ENCODE peak calls at places on chromosomes 12 and 14, in four cellular contexts. C is NCI-H774, N is caudate nucleus, J is WTC11. O is an unnamed sample.

GRCh38 chr12:42266579-42267230 is 28.7 kb upstream of the YAF2 start:
- DNase-seq in C (no peak), N (no peak), J (no peak), O (no peak)

GRCh38 chr12:71312767-71313375 is 126.7 kb upstream of the LGR5 start:
- DNase-seq in C (no peak), N (no peak), J (no peak), O (no peak)

GRCh38 chr14:53714495-53715389 is 241.9 kb downstream of the BMP4 start:
- DNase-seq in C (no peak), N (no peak), J (no peak), O (no peak)

GRCh38 chr12:95699579-95699978 is 91.0 kb downstream of the NTN4 start:
- DNase-seq in C (no peak), N (no peak), J (no peak), O (no peak)

GRCh38 chr12:46124132-46124847 is 133.9 kb upstream of the SCAF11 start:
- DNase-seq in C (no peak), N (no peak), J (no peak), O (no peak)

GRCh38 chr14:92471919-92472318 is 41.7 kb upstream of the RIN3 start:
- DNase-seq in C (no peak), N (no peak), J (peak; percentile 39), O (peak; percentile 82)

GRCh38 chr12:12338528-12339168 is 11.4 kb downstream of the MANSC1 start:
- DNase-seq in C (no peak), N (no peak), J (no peak), O (no peak)

GRCh38 chr14:54329082-54329695 is 67.6 kb upstream of the CDKN3 start:
- DNase-seq in C (peak; percentile 7), N (peak; percentile 7), J (peak; percentile 60), O (peak; percentile 75)

GRCh38 chr14:65566820-65567522 is 154.4 kb downstream of the FUT8 start:
- DNase-seq in C (no peak), N (no peak), J (no peak), O (no peak)

O was measured in iPS DF 19.7.